ENCODE peak calls at places on chromosomes 7 and 10, in eight cellular contexts. F, Q, E, J, P, U, D and T are unnamed samples.

GRCh38 chr10:8052344-8052969 is 2.0 kb upstream of the GATA3 start:
- DNase-seq in F (no peak), Q (no peak), E (no peak), J (no peak), P (no peak), U (no peak), D (no peak), T (no peak)

GRCh38 chr10:95391570-95392249 is 100.9 kb upstream of the PDLIM1 start:
- DNase-seq in F (peak), Q (peak), E (no peak), J (no peak), P (no peak), U (no peak), D (no peak), T (peak)

GRCh38 chr10:26378763-26379361 is 59.3 kb upstream of the APBB1IP start:
- DNase-seq in F (no peak), Q (peak), E (peak), J (no peak), P (no peak), U (no peak), D (no peak), T (no peak)

GRCh38 chr7:27193335-27194001 is 6.4 kb downstream of the HOXA13 start:
- DNase-seq in F (no peak), Q (no peak), E (no peak), J (no peak), P (peak), U (no peak), D (no peak), T (no peak)

GRCh38 chr7:117011419-117012260 is 58.3 kb downstream of the ST7 start:
- DNase-seq in F (no peak), Q (no peak), E (no peak), J (no peak), P (no peak), U (no peak), D (no peak), T (no peak)

GRCh38 chr7:48748081-48748833 is 176.1 kb upstream of the CDC14C start:
- DNase-seq in F (no peak), Q (no peak), E (no peak), J (no peak), P (no peak), U (no peak), D (no peak), T (no peak)

GRCh38 chr7:99473315-99473596 is 566 bp downstream of the ZNF789 start:
- DNase-seq in F (peak), Q (peak), E (peak), J (no peak), P (no peak), U (peak), D (peak), T (no peak)

GRCh38 chr7:155803418-155804376 is 8.6 kb downstream of the SHH start:
- DNase-seq in F (no peak), Q (peak), E (peak), J (no peak), P (no peak), U (no peak), D (no peak), T (no peak)

GRCh38 chr10:85864173-85864549 is 502.4 kb downstream of the GRID1 start:
- DNase-seq in F (no peak), Q (no peak), E (no peak), J (no peak), P (no peak), U (no peak), D (no peak), T (peak)

GRCh38 chr7:156347132-156347531 is 293.4 kb upstream of the RNF32 start:
- DNase-seq in F (no peak), Q (no peak), E (no peak), J (no peak), P (no peak), U (no peak), D (no peak), T (no peak)

GRCh38 chr10:132712291-132712690 is 73.7 kb downstream of the NKX6-2 start:
- DNase-seq in F (no peak), Q (no peak), E (no peak), J (no peak), P (no peak), U (no peak), D (no peak), T (no peak)

GRCh38 chr7:47846117-47846836 is 102.0 kb downstream of the PKD1L1 start:
- DNase-seq in F (no peak), Q (peak), E (no peak), J (no peak), P (no peak), U (peak), D (no peak), T (no peak)

GRCh38 chr10:109205929-109206585 is 717.3 kb downstream of the XPNPEP1 start:
- DNase-seq in F (no peak), Q (peak), E (no peak), J (no peak), P (no peak), U (no peak), D (no peak), T (peak)

GRCh38 chr10:87590705-87591588 is 68.7 kb upstream of the PAPSS2 start:
- DNase-seq in F (no peak), Q (no peak), E (no peak), J (no peak), P (no peak), U (no peak), D (peak), T (no peak)

GRCh38 chr10:61742812-61743211 is 80.1 kb downstream of the CABCOCO1 start:
- DNase-seq in F (no peak), Q (no peak), E (no peak), J (no peak), P (no peak), U (no peak), D (no peak), T (no peak)

GRCh38 chr7:596071-596818 is 76.6 kb upstream of the PDGFA start:
- DNase-seq in F (no peak), Q (no peak), E (no peak), J (no peak), P (no peak), U (no peak), D (no peak), T (no peak)

GRCh38 chr10:132608511-132609195 is 71.1 kb downstream of the INPP5A start:
- DNase-seq in F (no peak), Q (no peak), E (no peak), J (no peak), P (no peak), U (no peak), D (no peak), T (no peak)

GRCh38 chr7:513521-514166 is 6.0 kb downstream of the PDGFA start:
- DNase-seq in F (no peak), Q (peak), E (no peak), J (no peak), P (no peak), U (no peak), D (no peak), T (no peak)

GRCh38 chr10:96044686-96045085 is 1.3 kb downstream of the CCNJ start:
- DNase-seq in F (no peak), Q (peak), E (peak), J (no peak), P (peak), U (no peak), D (peak), T (no peak)

GRCh38 chr7:80134105-80134535 is 511 bp upstream of the GNAI1 start:
- DNase-seq in F (no peak), Q (no peak), E (no peak), J (no peak), P (no peak), U (no peak), D (no peak), T (no peak)

GRCh38 chr10:784377-784758 is 94.9 kb upstream of the DIP2C start:
- DNase-seq in F (peak), Q (no peak), E (no peak), J (no peak), P (peak), U (peak), D (no peak), T (no peak)

GRCh38 chr7:127667017-127667670 is 15.2 kb downstream of the SND1 start:
- DNase-seq in F (no peak), Q (peak), E (no peak), J (no peak), P (no peak), U (no peak), D (no peak), T (no peak)

GRCh38 chr10:34565934-34566333 is 249.2 kb downstream of the PARD3 start:
- DNase-seq in F (no peak), Q (peak), E (no peak), J (no peak), P (no peak), U (no peak), D (no peak), T (no peak)

GRCh38 chr7:41809081-41809480 is 106.2 kb upstream of the INHBA start:
- DNase-seq in F (no peak), Q (no peak), E (no peak), J (no peak), P (no peak), U (no peak), D (no peak), T (no peak)

GRCh38 chr10:97827778-97828291 is 21.8 kb upstream of the GOLGA7B start:
- DNase-seq in F (no peak), Q (peak), E (no peak), J (no peak), P (no peak), U (no peak), D (no peak), T (peak)

GRCh38 chr10:44046605-44047004 is 338.3 kb downstream of the CXCL12 start:
- DNase-seq in F (no peak), Q (peak), E (no peak), J (no peak), P (no peak), U (no peak), D (peak), T (no peak)

GRCh38 chr10:116056445-116057293 is 216.3 kb downstream of the GFRA1 start:
- DNase-seq in F (no peak), Q (no peak), E (no peak), J (no peak), P (no peak), U (no peak), D (no peak), T (no peak)

GRCh38 chr10:119892188-119893065 is at the start of gene SEC23IP:
- DNase-seq in F (peak), Q (peak), E (peak), J (peak), P (peak), U (peak), D (peak), T (peak)

GRCh38 chr10:78925275-78925674 is 143.5 kb upstream of the ZMIZ1 start:
- DNase-seq in F (no peak), Q (no peak), E (no peak), J (no peak), P (no peak), U (no peak), D (no peak), T (no peak)

GRCh38 chr10:60913091-60913490 is 30.9 kb downstream of the RHOBTB1 start:
- DNase-seq in F (no peak), Q (peak), E (no peak), J (no peak), P (no peak), U (no peak), D (no peak), T (no peak)

GRCh38 chr7:74452748-74453320 is 872 bp upstream of the GTF2IRD1 start:
- DNase-seq in F (no peak), Q (peak), E (no peak), J (no peak), P (peak), U (no peak), D (peak), T (peak)

GRCh38 chr7:65731562-65732035 is 141.3 kb upstream of the VKORC1L1 start:
- DNase-seq in F (no peak), Q (peak), E (no peak), J (no peak), P (no peak), U (no peak), D (peak), T (no peak)

GRCh38 chr10:11685787-11686218 is 56.4 kb upstream of the ECHDC3 start:
- DNase-seq in F (peak), Q (peak), E (peak), J (peak), P (peak), U (peak), D (peak), T (no peak)

GRCh38 chr10:29585488-29585976 is 49.2 kb downstream of the SVIL start:
- DNase-seq in F (no peak), Q (peak), E (no peak), J (no peak), P (no peak), U (no peak), D (no peak), T (no peak)
- H3K4me3 ChIP-seq in F (no peak), Q (no peak), E (no peak), J (no peak), P (no peak), U (no peak), D (no peak), T (no peak)

GRCh38 chr7:28957822-28958234 is 302 bp downstream of the TRIL start:
- DNase-seq in F (no peak), Q (no peak), E (no peak), J (no peak), P (no peak), U (no peak), D (peak), T (no peak)
- H3K4me3 ChIP-seq in F (no peak), Q (peak), E (no peak), J (no peak), P (no peak), U (no peak), D (peak), T (peak)

GRCh38 chr7:159031750-159032149 is 112.9 kb downstream of the VIPR2 start:
- DNase-seq in F (no peak), Q (no peak), E (no peak), J (no peak), P (no peak), U (no peak), D (no peak), T (no peak)
- H3K4me3 ChIP-seq in F (no peak), Q (no peak), E (no peak), J (no peak), P (no peak), U (no peak), D (no peak), T (no peak)

DNA sequence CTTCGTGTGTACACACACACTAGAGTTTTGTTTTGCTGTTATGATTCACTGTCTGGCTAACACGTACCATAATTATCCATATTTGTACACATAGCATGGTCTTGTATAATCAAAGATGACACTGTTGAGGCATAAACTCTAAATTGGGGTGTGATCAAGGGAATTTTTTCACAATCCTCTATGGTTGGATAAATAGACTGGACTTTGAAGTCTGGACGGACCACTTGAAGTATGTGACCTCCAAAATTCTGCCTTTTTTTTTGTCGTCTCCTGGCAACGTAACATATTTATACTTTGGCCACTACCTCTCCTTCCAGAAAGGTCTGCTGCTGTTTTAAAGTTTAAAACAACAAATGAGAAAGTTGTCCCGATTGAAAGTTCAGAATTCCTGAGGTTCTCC is 193.4 kb downstream of the CACNB2 start:
- DNase-seq in F (no peak), Q (no peak), E (no peak), J (no peak), P (no peak), U (no peak), D (no peak), T (no peak)
- H3K4me3 ChIP-seq in F (no peak), Q (peak), E (no peak), J (no peak), P (no peak), U (no peak), D (no peak), T (no peak)

GRCh38 chr7:4861673-4862072 is at the start of gene PAPOLB:
- DNase-seq in F (no peak), Q (no peak), E (no peak), J (no peak), P (no peak), U (no peak), D (no peak), T (no peak)
- H3K4me3 ChIP-seq in F (no peak), Q (peak), E (no peak), J (no peak), P (no peak), U (no peak), D (no peak), T (no peak)

GRCh38 chr10:14527915-14528314 is 197.2 kb upstream of the FRMD4A start:
- DNase-seq in F (no peak), Q (no peak), E (no peak), J (no peak), P (no peak), U (no peak), D (no peak), T (no peak)

GRCh38 chr10:14526326-14526725 is 195.6 kb upstream of the FRMD4A start:
- DNase-seq in F (no peak), Q (no peak), E (no peak), J (no peak), P (no peak), U (no peak), D (no peak), T (no peak)

GRCh38 chr10:14530465-14530864 is 199.7 kb upstream of the FRMD4A start:
- DNase-seq in F (no peak), Q (peak), E (no peak), J (no peak), P (no peak), U (no peak), D (no peak), T (no peak)

GRCh38 chr10:14527134-14527780 is 196.5 kb upstream of the FRMD4A start:
- DNase-seq in F (no peak), Q (no peak), E (no peak), J (no peak), P (no peak), U (no peak), D (no peak), T (no peak)

DNA sequence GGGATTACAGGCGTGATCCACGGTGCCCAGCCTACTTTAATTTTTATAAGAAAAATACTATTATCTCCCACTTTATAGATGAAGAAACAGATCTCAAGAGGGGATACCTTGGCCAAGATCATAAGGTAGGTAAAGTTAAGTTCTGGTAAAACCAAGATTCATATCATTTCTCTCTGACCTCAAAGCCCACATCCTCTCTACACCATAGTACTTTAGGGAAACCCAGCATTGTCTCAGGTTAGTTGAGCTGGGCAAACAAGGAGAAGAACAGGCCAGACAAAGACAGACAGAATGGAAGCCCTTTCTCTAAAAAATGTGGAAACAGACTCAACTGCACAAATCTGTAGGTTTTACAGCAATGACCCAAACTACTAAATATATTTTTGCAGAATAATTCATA is 197.7 kb upstream of the FRMD4A start:
- DNase-seq in F (no peak), Q (no peak), E (no peak), J (peak), P (no peak), U (no peak), D (no peak), T (no peak)
- H3K4me3 ChIP-seq in F (no peak), Q (no peak), E (no peak), J (no peak), P (no peak), U (no peak), D (no peak), T (no peak)